ENCODE peak calls at places on chromosomes 7 and 10, in seven cellular contexts. One of them, this sample, is unnamed.

GRCh38 chr7:7895754-7896153 is 72.8 kb upstream of the GLCCI1 start:
- DNase-seq in HepG2: no peak
- DNase-seq in HCT116: no peak
- DNase-seq in SK-N-SH: no peak
- DNase-seq in H1: no peak
- DNase-seq in GM12878: no peak
- DNase-seq in K562: no peak
- DNase-seq in this sample: no peak

GRCh38 chr10:82242778-82243177 is 367.8 kb downstream of the NRG3 start:
- DNase-seq in GM12878: no peak
- DNase-seq in SK-N-SH: no peak
- DNase-seq in HCT116: no peak
- DNase-seq in H1: no peak
- DNase-seq in K562: no peak
- DNase-seq in HepG2: no peak
- DNase-seq in this sample: no peak

GRCh38 chr7:35908305-35909223 is 107.7 kb downstream of the SEPTIN7 start:
- DNase-seq in H1: no peak
- DNase-seq in SK-N-SH: no peak
- DNase-seq in HepG2: no peak
- DNase-seq in HCT116: no peak
- DNase-seq in GM12878: no peak
- DNase-seq in K562: no peak
- DNase-seq in this sample: no peak

GRCh38 chr10:88164471-88164870 is 301.0 kb downstream of the PTEN start:
- DNase-seq in HCT116: no peak
- DNase-seq in K562: no peak
- DNase-seq in HepG2: no peak
- DNase-seq in H1: no peak
- DNase-seq in GM12878: no peak
- DNase-seq in SK-N-SH: no peak
- DNase-seq in this sample: no peak

GRCh38 chr7:94632338-94633024 is 23.5 kb downstream of the SGCE start:
- DNase-seq in H1: no peak
- DNase-seq in K562: no peak
- DNase-seq in SK-N-SH: no peak
- DNase-seq in HCT116: no peak
- DNase-seq in HepG2: no peak
- DNase-seq in GM12878: no peak
- DNase-seq in this sample: no peak

GRCh38 chr7:73707045-73707631 is 12.3 kb downstream of the STX1A start:
- DNase-seq in K562: no peak
- DNase-seq in SK-N-SH: peak; percentile 66
- DNase-seq in H1: peak; percentile 49
- DNase-seq in GM12878: no peak
- DNase-seq in HCT116: peak; percentile 69
- DNase-seq in HepG2: no peak
- DNase-seq in this sample: peak; percentile 89

GRCh38 chr10:30719832-30720231 is 90.3 kb upstream of the LYZL2 start:
- DNase-seq in GM12878: no peak
- DNase-seq in SK-N-SH: peak; percentile 62
- DNase-seq in H1: no peak
- DNase-seq in HCT116: no peak
- DNase-seq in K562: no peak
- DNase-seq in HepG2: peak; percentile 50
- DNase-seq in this sample: no peak

GRCh38 chr7:41942468-41943097 is 239.7 kb upstream of the INHBA start:
- DNase-seq in SK-N-SH: no peak
- DNase-seq in H1: no peak
- DNase-seq in HepG2: peak; percentile 91
- DNase-seq in GM12878: no peak
- DNase-seq in HCT116: no peak
- DNase-seq in K562: no peak
- DNase-seq in this sample: peak; percentile 30

GRCh38 chr10:1109795-1110673 is 53.8 kb downstream of the WDR37 start:
- DNase-seq in GM12878: peak; percentile 53
- DNase-seq in K562: peak; percentile 70
- DNase-seq in HepG2: peak; percentile 73
- DNase-seq in HCT116: peak; percentile 58
- DNase-seq in SK-N-SH: peak; percentile 88
- DNase-seq in H1: peak; percentile 81
- DNase-seq in this sample: peak; percentile 80

GRCh38 chr10:13115832-13116793 is 16.1 kb downstream of the OPTN start:
- DNase-seq in GM12878: no peak
- DNase-seq in K562: no peak
- DNase-seq in H1: no peak
- DNase-seq in SK-N-SH: no peak
- DNase-seq in HepG2: no peak
- DNase-seq in HCT116: no peak
- DNase-seq in this sample: no peak

GRCh38 chr7:68155676-68156075 is 1159.0 kb downstream of the TYW1 start:
- DNase-seq in HCT116: no peak
- DNase-seq in H1: no peak
- DNase-seq in SK-N-SH: no peak
- DNase-seq in GM12878: no peak
- DNase-seq in HepG2: no peak
- DNase-seq in K562: no peak
- DNase-seq in this sample: no peak

GRCh38 chr10:69659286-69660027 is 29.4 kb downstream of the FAM241B start:
- DNase-seq in GM12878: no peak
- DNase-seq in K562: no peak
- DNase-seq in H1: no peak
- DNase-seq in HCT116: no peak
- DNase-seq in HepG2: no peak
- DNase-seq in SK-N-SH: no peak
- DNase-seq in this sample: no peak

GRCh38 chr7:31335889-31336201 is 4.7 kb downstream of the NEUROD6 start:
- DNase-seq in H1: no peak
- DNase-seq in SK-N-SH: no peak
- DNase-seq in HepG2: no peak
- DNase-seq in K562: no peak
- DNase-seq in HCT116: no peak
- DNase-seq in GM12878: no peak
- DNase-seq in this sample: no peak

GRCh38 chr10:127925471-127926207 is 18.7 kb downstream of the PTPRE start:
- DNase-seq in GM12878: no peak
- DNase-seq in HCT116: no peak
- DNase-seq in SK-N-SH: no peak
- DNase-seq in HepG2: no peak
- DNase-seq in H1: no peak
- DNase-seq in K562: no peak
- DNase-seq in this sample: no peak

GRCh38 chr10:91201213-91201996 is 19.1 kb upstream of the PCGF5 start:
- DNase-seq in GM12878: peak; percentile 68
- DNase-seq in HCT116: no peak
- DNase-seq in SK-N-SH: no peak
- DNase-seq in H1: no peak
- DNase-seq in K562: no peak
- DNase-seq in HepG2: no peak
- DNase-seq in this sample: no peak

GRCh38 chr10:62815373-62816111 is 624 bp downstream of the EGR2 start:
- DNase-seq in H1: peak; percentile 69
- DNase-seq in GM12878: no peak
- DNase-seq in SK-N-SH: peak; percentile 53
- DNase-seq in HCT116: no peak
- DNase-seq in HepG2: no peak
- DNase-seq in K562: no peak
- DNase-seq in this sample: no peak

GRCh38 chr7:120856621-120857352 is 1.2 kb downstream of the TSPAN12 start:
- DNase-seq in K562: peak; percentile 45
- DNase-seq in GM12878: peak; percentile 73
- DNase-seq in HCT116: peak; percentile 29
- DNase-seq in HepG2: peak; percentile 18
- DNase-seq in H1: peak; percentile 79
- DNase-seq in SK-N-SH: peak; percentile 65
- DNase-seq in this sample: peak; percentile 51

GRCh38 chr7:156185076-156185475 is 372.8 kb upstream of the SHH start:
- DNase-seq in GM12878: no peak
- DNase-seq in K562: no peak
- DNase-seq in HepG2: no peak
- DNase-seq in H1: no peak
- DNase-seq in SK-N-SH: no peak
- DNase-seq in HCT116: no peak
- DNase-seq in this sample: no peak

GRCh38 chr7:114959931-114960330 is 38.0 kb downstream of the MDFIC start:
- DNase-seq in HCT116: no peak
- DNase-seq in HepG2: no peak
- DNase-seq in SK-N-SH: no peak
- DNase-seq in K562: no peak
- DNase-seq in GM12878: peak; percentile 38
- DNase-seq in H1: no peak
- DNase-seq in this sample: no peak

GRCh38 chr10:780536-781524 is 91.4 kb upstream of the DIP2C start:
- DNase-seq in K562: no peak
- DNase-seq in GM12878: no peak
- DNase-seq in SK-N-SH: no peak
- DNase-seq in H1: no peak
- DNase-seq in HCT116: no peak
- DNase-seq in HepG2: no peak
- DNase-seq in this sample: no peak

GRCh38 chr7:70343519-70343918 is 745.2 kb downstream of the AUTS2 start:
- DNase-seq in H1: no peak
- DNase-seq in HCT116: no peak
- DNase-seq in HepG2: no peak
- DNase-seq in GM12878: no peak
- DNase-seq in K562: no peak
- DNase-seq in SK-N-SH: no peak
- DNase-seq in this sample: no peak

GRCh38 chr10:84375011-84375410 is 46.6 kb downstream of the CCSER2 start:
- DNase-seq in HCT116: peak; percentile 57
- DNase-seq in K562: peak; percentile 30
- DNase-seq in HepG2: peak; percentile 51
- DNase-seq in H1: no peak
- DNase-seq in SK-N-SH: peak; percentile 29
- DNase-seq in GM12878: peak; percentile 34
- DNase-seq in this sample: peak; percentile 81

GRCh38 chr7:149436358-149436757 is 24.5 kb downstream of the ZNF777 start:
- DNase-seq in SK-N-SH: no peak
- DNase-seq in HCT116: no peak
- DNase-seq in HepG2: no peak
- DNase-seq in H1: no peak
- DNase-seq in K562: no peak
- DNase-seq in GM12878: no peak
- DNase-seq in this sample: no peak

GRCh38 chr7:20785211-20786048 is 1.3 kb downstream of the SP8 start:
- DNase-seq in SK-N-SH: peak; percentile 66
- DNase-seq in K562: no peak
- DNase-seq in H1: peak; percentile 68
- DNase-seq in HCT116: no peak
- DNase-seq in HepG2: no peak
- DNase-seq in GM12878: no peak
- DNase-seq in this sample: no peak

GRCh38 chr7:518630-519428 is 817 bp downstream of the PDGFA start:
- DNase-seq in H1: peak; percentile 74
- DNase-seq in GM12878: no peak
- DNase-seq in HepG2: no peak
- DNase-seq in HCT116: no peak
- DNase-seq in K562: peak; percentile 74
- DNase-seq in SK-N-SH: peak; percentile 85
- DNase-seq in this sample: peak; percentile 93

GRCh38 chr7:157547611-157548010 is 210.8 kb downstream of the DNAJB6 start:
- DNase-seq in H1: no peak
- DNase-seq in HCT116: no peak
- DNase-seq in HepG2: no peak
- DNase-seq in GM12878: no peak
- DNase-seq in SK-N-SH: no peak
- DNase-seq in K562: no peak
- DNase-seq in this sample: no peak

GRCh38 chr7:141073173-141073640 is 657 bp upstream of the TMEM178B start:
- DNase-seq in SK-N-SH: peak; percentile 83
- DNase-seq in GM12878: no peak
- DNase-seq in HCT116: no peak
- DNase-seq in HepG2: peak; percentile 3
- DNase-seq in K562: no peak
- DNase-seq in H1: no peak
- DNase-seq in this sample: peak; percentile 28
- TF ChIP-seq JUND in SK-N-SH: no peak
- TF ChIP-seq JUND in GM12878: no peak
- TF ChIP-seq JUND in HCT116: no peak
- TF ChIP-seq JUND in HepG2: no peak
- TF ChIP-seq JUND in K562: no peak
- TF ChIP-seq JUND in H1: no peak
- TF ChIP-seq JUND in this sample: no peak

GRCh38 chr7:39062811-39063210 is 85.1 kb downstream of the POU6F2 start:
- DNase-seq in GM12878: no peak
- DNase-seq in HepG2: no peak
- DNase-seq in K562: no peak
- DNase-seq in H1: no peak
- DNase-seq in SK-N-SH: no peak
- DNase-seq in HCT116: no peak
- DNase-seq in this sample: no peak
- TF ChIP-seq JUND in GM12878: no peak
- TF ChIP-seq JUND in HepG2: no peak
- TF ChIP-seq JUND in K562: no peak
- TF ChIP-seq JUND in H1: no peak
- TF ChIP-seq JUND in SK-N-SH: no peak
- TF ChIP-seq JUND in HCT116: no peak
- TF ChIP-seq JUND in this sample: no peak

GRCh38 chr7:75915416-75916156 is 631 bp downstream of the POR start:
- DNase-seq in K562: peak; percentile 37
- DNase-seq in SK-N-SH: peak; percentile 44
- DNase-seq in HCT116: no peak
- DNase-seq in GM12878: no peak
- DNase-seq in H1: peak; percentile 64
- DNase-seq in HepG2: peak; percentile 61
- DNase-seq in this sample: peak; percentile 34
- TF ChIP-seq JUND in K562: no peak
- TF ChIP-seq JUND in SK-N-SH: no peak
- TF ChIP-seq JUND in HCT116: no peak
- TF ChIP-seq JUND in GM12878: no peak
- TF ChIP-seq JUND in H1: no peak
- TF ChIP-seq JUND in HepG2: no peak
- TF ChIP-seq JUND in this sample: no peak

GRCh38 chr7:105742787-105743186 is 133.6 kb downstream of the ATXN7L1 start:
- DNase-seq in HCT116: no peak
- DNase-seq in K562: no peak
- DNase-seq in GM12878: no peak
- DNase-seq in SK-N-SH: no peak
- DNase-seq in HepG2: no peak
- DNase-seq in H1: no peak
- DNase-seq in this sample: no peak

GRCh38 chr7:105738133-105738532 is 138.3 kb downstream of the ATXN7L1 start:
- DNase-seq in SK-N-SH: no peak
- DNase-seq in K562: no peak
- DNase-seq in HepG2: no peak
- DNase-seq in H1: no peak
- DNase-seq in HCT116: no peak
- DNase-seq in GM12878: no peak
- DNase-seq in this sample: no peak

GRCh38 chr7:105745681-105746330 is 130.6 kb downstream of the ATXN7L1 start:
- DNase-seq in GM12878: no peak
- DNase-seq in HepG2: no peak
- DNase-seq in HCT116: no peak
- DNase-seq in K562: no peak
- DNase-seq in SK-N-SH: no peak
- DNase-seq in H1: no peak
- DNase-seq in this sample: no peak

GRCh38 chr7:105741993-105742392 is 134.4 kb downstream of the ATXN7L1 start:
- DNase-seq in GM12878: no peak
- DNase-seq in K562: no peak
- DNase-seq in HCT116: no peak
- DNase-seq in SK-N-SH: no peak
- DNase-seq in H1: no peak
- DNase-seq in HepG2: no peak
- DNase-seq in this sample: no peak

GRCh38 chr7:105743351-105743812 is 133.0 kb downstream of the ATXN7L1 start:
- DNase-seq in H1: no peak
- DNase-seq in SK-N-SH: no peak
- DNase-seq in GM12878: no peak
- DNase-seq in K562: no peak
- DNase-seq in HCT116: no peak
- DNase-seq in HepG2: no peak
- DNase-seq in this sample: no peak
- TF ChIP-seq JUND in H1: no peak
- TF ChIP-seq JUND in SK-N-SH: no peak
- TF ChIP-seq JUND in GM12878: peak; percentile 12
- TF ChIP-seq JUND in K562: no peak
- TF ChIP-seq JUND in HCT116: no peak
- TF ChIP-seq JUND in HepG2: no peak
- TF ChIP-seq JUND in this sample: no peak

This sample was measured in T47D.